ENCODE peak calls at places on chromosomes 13 and 19, in four cellular contexts. E is choroid plexus epithelial cell; P is neuronal stem cell; U is CD4-positive, CD25-positive, alpha-beta regulatory T cell. T is an unnamed sample.

GRCh38 chr19:48683349-48683748 is 10.5 kb upstream of the NTN5 start:
- DNase-seq in P (no peak), U (no peak), E (peak), T (peak)

GRCh38 chr19:4322942-4323665 is 15.5 kb downstream of the STAP2 start:
- DNase-seq in U (no peak), E (no peak), P (no peak), T (no peak)

GRCh38 chr13:100336795-100337516 is 248.1 kb downstream of the PCCA start:
- DNase-seq in P (no peak), U (no peak), E (no peak), T (no peak)

GRCh38 chr13:79457390-79457789 is 23.6 kb upstream of the NDFIP2 start:
- DNase-seq in U (no peak), P (no peak), E (no peak), T (no peak)

GRCh38 chr19:4557186-4557970 is 2.1 kb downstream of the SEMA6B start:
- DNase-seq in E (no peak), U (no peak), P (no peak), T (no peak)

GRCh38 chr13:75217949-75218348 is 264.0 kb downstream of the TBC1D4 start:
- DNase-seq in P (peak), U (no peak), E (peak), T (peak)

GRCh38 chr13:105979131-105979530 is 556.3 kb downstream of the EFNB2 start:
- DNase-seq in E (no peak), U (no peak), P (no peak), T (no peak)

GRCh38 chr19:17855333-17856152 is 4.2 kb upstream of the RPL18A start:
- DNase-seq in P (peak), U (peak), E (peak), T (peak)

GRCh38 chr13:40190656-40191100 is 475.8 kb downstream of the FOXO1 start:
- DNase-seq in U (peak), P (peak), E (peak), T (peak)

GRCh38 chr13:92661406-92661805 is 565.2 kb upstream of the GPC6 start:
- DNase-seq in E (no peak), P (no peak), U (no peak), T (no peak)

GRCh38 chr13:26480246-26480855 is 77.1 kb upstream of the WASF3 start:
- DNase-seq in P (no peak), U (no peak), E (peak), T (peak)

GRCh38 chr13:79457948-79458347 is 23.0 kb upstream of the NDFIP2 start:
- DNase-seq in P (no peak), U (peak), E (peak), T (peak)

GRCh38 chr13:37453246-37453645 is 145.3 kb downstream of the POSTN start:
- DNase-seq in E (peak), U (no peak), P (no peak), T (peak)

GRCh38 chr13:98537306-98537705 is 39.6 kb downstream of the STK24 start:
- DNase-seq in U (no peak), E (no peak), P (no peak), T (no peak)

GRCh38 chr19:511101-511841 is 4.0 kb downstream of the TPGS1 start:
- DNase-seq in P (no peak), U (peak), E (peak), T (peak)

DNA sequence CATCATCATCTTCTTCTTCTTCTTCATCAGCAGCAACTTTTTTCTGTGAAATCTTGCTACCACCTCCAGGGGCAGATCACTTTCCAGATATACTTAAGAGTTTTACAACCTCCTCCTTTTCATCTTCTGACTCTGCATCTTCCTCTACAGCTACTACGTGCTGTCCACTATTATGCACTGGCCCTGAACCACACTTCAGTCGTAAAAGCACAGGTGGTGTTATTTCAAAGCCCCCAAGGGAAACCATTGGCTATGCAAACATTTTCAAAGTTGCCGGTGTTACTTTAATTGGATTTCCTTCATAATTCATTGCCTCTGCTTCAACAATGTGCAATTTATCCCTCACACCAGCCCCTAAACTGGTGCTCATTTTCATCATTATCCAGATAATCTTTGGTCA is 75.0 kb downstream of the POLR1D start:
- DNase-seq in E (no peak), U (no peak), P (no peak), T (no peak)
- H3K4me3 ChIP-seq in E (no peak), U (no peak), P (no peak), T (no peak)

GRCh38 chr19:19542507-19542906 is 4.4 kb downstream of the CILP2 start:
- DNase-seq in P (no peak), E (no peak), U (no peak), T (no peak)
- H3K4me3 ChIP-seq in P (no peak), E (no peak), U (no peak), T (no peak)

GRCh38 chr19:19064811-19065745 is 1.3 kb downstream of the SLC25A42 start:
- DNase-seq in E (peak), P (no peak), U (peak), T (no peak)
- H3K4me3 ChIP-seq in E (peak), P (no peak), U (peak), T (peak)

DNA sequence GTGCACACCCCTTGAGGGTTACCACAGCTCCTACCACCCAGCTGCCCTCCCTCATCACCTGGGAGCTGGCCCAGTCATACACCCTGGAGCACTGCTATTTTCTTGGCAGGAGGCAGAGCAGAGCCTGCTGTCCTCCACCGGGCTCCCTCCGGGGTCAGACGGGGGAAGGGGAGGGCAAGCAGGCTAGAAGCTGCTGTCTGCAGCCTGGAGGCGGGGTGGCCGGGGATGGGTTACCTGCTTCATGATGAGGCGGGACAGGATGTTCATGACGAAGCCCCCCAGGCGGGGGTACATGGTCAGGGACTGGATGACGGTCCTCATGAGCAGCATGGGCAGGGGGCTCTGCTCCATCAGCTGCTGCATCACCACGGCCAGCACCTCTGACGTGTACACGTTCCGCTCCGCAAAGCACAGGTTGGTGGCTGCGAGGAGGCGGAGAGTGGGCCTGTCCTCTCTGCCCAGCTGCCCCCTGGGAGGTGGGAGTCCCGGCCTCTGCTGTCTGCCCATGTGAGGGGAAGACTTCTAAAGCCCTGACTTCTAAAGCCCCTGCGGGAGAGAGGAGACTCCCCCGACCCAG is 2.7 kb upstream of the RSPH6A start:
- DNase-seq in E (no peak), P (no peak), U (no peak), T (no peak)
- H3K4me3 ChIP-seq in E (no peak), P (no peak), U (no peak), T (no peak)

GRCh38 chr13:110329258-110329657 is 22.2 kb downstream of the COL4A2 start:
- DNase-seq in E (no peak), U (no peak), P (no peak), T (no peak)
- H3K4me3 ChIP-seq in E (no peak), U (no peak), P (no peak), T (no peak)

T was measured in fibroblast of pulmonary artery.